ENCODE peak calls at places on chromosomes 6 and 20, in seven cellular contexts. G is colonic mucosa; R is naive thymus-derived CD4-positive, alpha-beta T cell; M is breast epithelium; I is heart right ventricle; T is GM23338; N is RWPE1. Z is an unnamed sample.

GRCh38 chr6:157649311-157650260 is 173.5 kb upstream of the SNX9 start:
- DNase-seq in I (no peak), R (no peak), M (peak; percentile 31), T (no peak), N (no peak), G (no peak), Z (no peak)

GRCh38 chr20:52410182-52410647 is 218.6 kb upstream of the ZFP64 start:
- DNase-seq in G (no peak), I (peak; percentile 7), N (peak; percentile 23), R (peak; percentile 86), T (no peak), M (no peak), Z (peak; percentile 89)

GRCh38 chr6:136284909-136285308 is 4.7 kb downstream of the BCLAF1 start:
- DNase-seq in R (no peak), T (peak; percentile 15), I (no peak), M (no peak), G (no peak), N (peak; percentile 26), Z (no peak)

GRCh38 chr6:109202409-109203264 is 107.3 kb downstream of the CEP57L1 start:
- DNase-seq in G (no peak), I (no peak), T (peak; percentile 17), R (no peak), N (peak; percentile 9), M (no peak), Z (no peak)

GRCh38 chr6:150016324-150017185 is 8.8 kb downstream of the RAET1L start:
- DNase-seq in N (peak; percentile 63), M (no peak), R (peak; percentile 65), T (peak; percentile 77), I (peak; percentile 68), G (peak; percentile 65), Z (peak; percentile 72)

GRCh38 chr6:31972709-31973350 is 892 bp upstream of the DXO start:
- DNase-seq in I (no peak), R (no peak), M (no peak), T (no peak), G (no peak), N (no peak), Z (no peak)

GRCh38 chr20:32965581-32966373 is 38.5 kb downstream of the SUN5 start:
- DNase-seq in M (no peak), N (no peak), R (peak; percentile 51), T (no peak), I (no peak), G (peak; percentile 16), Z (peak; percentile 47)

GRCh38 chr20:34274694-34275093 is 28.5 kb downstream of the AHCY start:
- DNase-seq in I (no peak), T (no peak), M (no peak), R (no peak), G (no peak), N (no peak), Z (no peak)

GRCh38 chr6:28478518-28478917 is 35.2 kb upstream of the ZSCAN23 start:
- DNase-seq in T (no peak), G (no peak), M (no peak), N (no peak), I (no peak), R (no peak), Z (no peak)

GRCh38 chr6:1610497-1611321 is 994 bp downstream of the FOXC1 start:
- DNase-seq in R (no peak), T (peak; percentile 52), G (no peak), M (no peak), N (no peak), I (no peak), Z (no peak)

GRCh38 chr20:63536241-63536977 is 767 bp downstream of the PTK6 start:
- DNase-seq in M (peak; percentile 82), T (no peak), R (no peak), N (peak; percentile 95), I (no peak), G (peak; percentile 49), Z (no peak)

GRCh38 chr20:20890751-20891150 is 178.3 kb upstream of the RALGAPA2 start:
- DNase-seq in I (no peak), T (no peak), R (no peak), G (no peak), N (no peak), M (no peak), Z (no peak)

GRCh38 chr6:71412559-71412958 is 123.9 kb downstream of the OGFRL1 start:
- DNase-seq in N (no peak), M (no peak), T (no peak), I (no peak), G (no peak), R (no peak), Z (no peak)

GRCh38 chr20:60694763-60695162 is 557.3 kb upstream of the CDH4 start:
- DNase-seq in T (no peak), R (no peak), M (no peak), I (no peak), N (no peak), G (no peak), Z (no peak)

GRCh38 chr6:33320315-33321181 is 3.0 kb upstream of the ZBTB22 start:
- DNase-seq in N (peak; percentile 60), R (no peak), T (peak; percentile 41), M (peak; percentile 78), I (peak; percentile 69), G (peak; percentile 44), Z (no peak)

GRCh38 chr6:143619844-143620243 is 57.9 kb upstream of the PHACTR2 start:
- DNase-seq in R (no peak), M (no peak), I (no peak), G (no peak), N (no peak), T (no peak), Z (no peak)

GRCh38 chr6:18367371-18367770 is 19.8 kb upstream of the RNF144B start:
- DNase-seq in I (no peak), M (no peak), G (no peak), N (no peak), R (no peak), T (no peak), Z (no peak)

GRCh38 chr6:136920216-136920857 is 1.8 kb upstream of the SLC35D3 start:
- DNase-seq in N (no peak), T (no peak), G (no peak), R (no peak), I (no peak), M (no peak), Z (peak; percentile 5)

GRCh38 chr6:84526631-84527030 is 237.8 kb downstream of the TBX18 start:
- DNase-seq in N (no peak), I (no peak), R (no peak), M (no peak), T (no peak), G (no peak), Z (no peak)

GRCh38 chr6:102918161-102918560 is 1524.7 kb downstream of the GRIK2 start:
- DNase-seq in G (no peak), R (no peak), M (no peak), N (no peak), I (no peak), T (no peak), Z (no peak)

GRCh38 chr6:88380083-88380482 is 213.9 kb upstream of the CNR1 start:
- DNase-seq in N (peak; percentile 88), G (no peak), T (no peak), R (no peak), I (no peak), M (no peak), Z (no peak)

DNA sequence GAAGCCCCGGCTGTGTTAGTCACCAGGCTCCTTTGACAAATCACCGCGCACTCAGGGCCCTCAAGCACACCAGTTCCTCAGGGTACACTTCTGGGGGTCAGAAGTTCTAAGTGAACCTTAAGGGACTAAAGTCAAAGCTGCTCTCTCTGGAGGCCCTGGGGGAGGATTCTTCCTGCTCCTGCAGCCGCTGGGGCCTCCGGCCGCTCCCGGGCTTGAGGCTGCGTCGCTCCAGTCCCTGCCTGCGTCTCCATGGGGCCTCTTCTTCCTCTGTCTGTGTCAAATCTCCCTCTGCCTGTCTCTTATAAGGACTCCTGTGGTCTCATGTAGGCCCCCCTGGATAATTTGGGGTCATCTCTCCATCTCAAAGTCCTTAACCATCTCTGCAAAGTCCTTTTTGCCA is 18.1 kb upstream of the GATA5 start:
- DNase-seq in G (no peak), I (no peak), R (no peak), N (no peak), M (no peak), T (no peak), Z (no peak)
- H3K27ac ChIP-seq in G (no peak overlapping the region), I (peak overlapping the region; percentile 77), R (no peak overlapping the region), N (no peak overlapping the region), M (no peak overlapping the region), T (no peak overlapping the region), Z (no peak overlapping the region)

DNA sequence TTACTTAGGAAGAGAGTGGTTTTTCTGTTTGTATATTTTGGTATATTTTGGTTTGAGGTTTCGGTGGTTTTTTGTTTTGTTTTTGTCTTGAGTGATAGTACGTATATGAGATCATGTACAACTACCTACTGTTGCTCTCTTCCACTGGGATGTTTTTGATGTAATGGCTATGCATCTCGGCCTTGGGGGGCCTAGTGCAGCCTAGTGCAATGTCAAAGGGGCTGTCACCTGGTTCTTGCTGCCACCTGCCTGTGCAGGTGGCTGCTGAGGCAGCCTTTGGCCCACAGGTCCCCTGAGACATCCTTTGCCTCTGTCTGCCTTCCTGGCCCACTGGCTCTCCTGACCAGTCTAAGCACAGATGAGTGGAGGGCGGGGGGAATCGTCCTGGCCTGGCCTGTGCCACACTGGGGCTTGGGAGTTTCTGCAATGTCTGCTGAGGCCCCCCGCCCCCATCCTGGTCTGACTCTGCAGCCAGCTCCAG is 546.6 kb downstream of the CD83 start:
- DNase-seq in R (peak; percentile 24), M (no peak), N (no peak), I (no peak), G (no peak), T (no peak), Z (no peak)
- H3K27ac ChIP-seq in R (peak overlapping the region; percentile 7), M (no peak overlapping the region), N (no peak overlapping the region), I (no peak overlapping the region), G (no peak overlapping the region), T (no peak overlapping the region), Z (no peak overlapping the region)

GRCh38 chr6:127937747-127938146 is 36.9 kb upstream of the THEMIS start:
- DNase-seq in G (no peak), R (no peak), T (no peak), N (no peak), I (no peak), M (no peak), Z (no peak)
- H3K27ac ChIP-seq in G (no peak overlapping the region), R (no peak overlapping the region), T (no peak overlapping the region), N (no peak overlapping the region), I (no peak overlapping the region), M (no peak overlapping the region), Z (no peak overlapping the region)

GRCh38 chr6:119138906-119139541 is 60.6 kb upstream of the FAM184A start:
- DNase-seq in G (no peak), R (no peak), N (no peak), M (no peak), T (no peak), I (no peak), Z (no peak)
- H3K27ac ChIP-seq in G (no peak overlapping the region), R (no peak overlapping the region), N (no peak overlapping the region), M (no peak overlapping the region), T (no peak overlapping the region), I (no peak overlapping the region), Z (no peak overlapping the region)

DNA sequence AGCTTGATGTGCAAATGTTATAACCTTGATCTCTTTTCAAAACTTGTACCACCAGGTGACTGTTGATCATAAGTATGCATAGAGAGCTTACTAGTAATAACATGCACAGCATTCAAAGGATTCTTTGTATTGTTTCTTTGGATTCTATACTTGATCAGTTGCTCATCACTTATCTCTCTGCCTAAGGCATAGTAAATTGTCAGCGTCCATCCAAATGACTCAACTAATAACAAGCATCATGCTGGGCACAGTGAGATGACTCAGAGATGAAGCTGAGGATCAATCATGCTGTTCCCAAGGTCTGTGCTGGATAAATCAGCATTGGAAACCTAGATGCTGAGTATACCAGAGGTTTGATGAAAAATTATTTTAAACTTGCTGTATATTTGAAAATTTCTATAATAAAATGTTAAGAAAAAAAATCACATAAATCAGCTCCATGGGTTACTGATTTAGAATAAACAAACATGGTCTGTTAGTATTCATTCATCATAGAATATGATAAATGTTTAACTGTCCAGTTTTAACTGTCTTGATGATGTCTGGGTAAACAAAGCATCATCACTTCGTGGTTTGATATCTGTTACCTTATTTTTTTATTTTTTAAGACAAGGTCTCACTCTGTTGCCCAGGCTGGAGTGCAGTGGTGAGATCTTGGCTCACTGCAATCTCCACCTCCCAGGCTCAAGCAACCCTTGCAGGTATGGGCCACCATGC is 45.6 kb upstream of the SGK1 start:
- DNase-seq in M (no peak), N (peak; percentile 94), R (no peak), T (no peak), G (no peak), I (no peak), Z (no peak)
- H3K27ac ChIP-seq in M (no peak overlapping the region), N (no peak overlapping the region), R (no peak overlapping the region), T (no peak overlapping the region), G (no peak overlapping the region), I (no peak overlapping the region), Z (no peak overlapping the region)

Z was measured in CD4-positive, alpha-beta memory T cell.